ENCODE peak calls at places on chromosomes 7 and 10, in six cellular contexts. I is transverse colon; Z is CD4-positive, alpha-beta T cell; L is sigmoid colon; K is neural progenitor cell; W is brain microvascular endothelial cell. J is an unnamed sample.

GRCh38 chr10:79329529-79329928 is 17.7 kb upstream of the PPIF start:
- DNase-seq in I (no peak), Z (no peak), L (no peak), K (no peak), W (no peak), J (no peak)

GRCh38 chr7:106901870-106902441 is 36.9 kb downstream of the PIK3CG start:
- DNase-seq in I (no peak), Z (no peak), L (no peak), K (no peak), W (no peak), J (no peak)

GRCh38 chr7:28921822-28922221 is 36.3 kb downstream of the TRIL start:
- DNase-seq in I (peak), Z (peak), L (peak), K (peak), W (peak), J (no peak)

GRCh38 chr7:30931161-30931926 is 19.7 kb downstream of the AQP1 start:
- DNase-seq in I (no peak), Z (no peak), L (peak), K (no peak), W (no peak), J (peak)

GRCh38 chr10:88428442-88428841 is 154.7 kb downstream of the RNLS start:
- DNase-seq in I (no peak), Z (no peak), L (no peak), K (no peak), W (peak), J (no peak)

GRCh38 chr7:139613971-139614411 is 90.5 kb downstream of the CLEC2L start:
- DNase-seq in I (no peak), Z (no peak), L (no peak), K (peak), W (no peak), J (no peak)

GRCh38 chr10:124626759-124627380 is 117.3 kb downstream of the FAM53B start:
- DNase-seq in I (peak), Z (peak), L (no peak), K (no peak), W (no peak), J (peak)

GRCh38 chr7:88789480-88790064 is 6.0 kb downstream of the TEX47 start:
- DNase-seq in I (no peak), Z (no peak), L (no peak), K (peak), W (no peak), J (no peak)

GRCh38 chr7:74490546-74490945 is 36.8 kb downstream of the GTF2IRD1 start:
- DNase-seq in I (no peak), Z (no peak), L (no peak), K (no peak), W (no peak), J (no peak)

GRCh38 chr10:130889240-130889639 is 422.3 kb downstream of the TCERG1L start:
- DNase-seq in I (no peak), Z (no peak), L (no peak), K (no peak), W (no peak), J (no peak)

GRCh38 chr7:36967387-36967786 is 243.1 kb upstream of the AOAH start:
- DNase-seq in I (peak), Z (no peak), L (peak), K (peak), W (peak), J (no peak)

GRCh38 chr10:80540644-80541143 is 3.0 kb downstream of the SH2D4B start:
- DNase-seq in I (no peak), Z (no peak), L (peak), K (no peak), W (no peak), J (no peak)

GRCh38 chr10:22628309-22628708 is 86.1 kb downstream of the PIP4K2A start:
- DNase-seq in I (no peak), Z (no peak), L (no peak), K (no peak), W (no peak), J (no peak)

GRCh38 chr10:58780481-58780880 is 267.8 kb downstream of the BICC1 start:
- DNase-seq in I (no peak), Z (no peak), L (no peak), K (no peak), W (no peak), J (no peak)

GRCh38 chr10:29067161-29067560 is 221.7 kb upstream of the LYZL1 start:
- DNase-seq in I (no peak), Z (no peak), L (no peak), K (no peak), W (peak), J (no peak)

GRCh38 chr10:70880077-70880534 is 8.3 kb downstream of the PCBD1 start:
- DNase-seq in I (peak), Z (peak), L (peak), K (peak), W (peak), J (peak)

GRCh38 chr7:27586825-27587224 is 75.9 kb downstream of the HIBADH start:
- DNase-seq in I (peak), Z (no peak), L (no peak), K (peak), W (no peak), J (peak)

GRCh38 chr10:72242675-72243074 is 26.6 kb upstream of the ASCC1 start:
- DNase-seq in I (peak), Z (no peak), L (peak), K (no peak), W (no peak), J (peak)

GRCh38 chr7:138770904-138771303 is 26.9 kb upstream of the TMEM213 start:
- DNase-seq in I (no peak), Z (no peak), L (no peak), K (no peak), W (no peak), J (peak)

GRCh38 chr7:26993816-26994810 is 101.7 kb downstream of the HOXA1 start:
- DNase-seq in I (no peak), Z (no peak), L (no peak), K (no peak), W (no peak), J (no peak)

GRCh38 chr7:70776627-70777101 is 355.3 kb upstream of the GALNT17 start:
- DNase-seq in I (no peak), Z (no peak), L (no peak), K (no peak), W (no peak), J (no peak)

GRCh38 chr10:31645786-31646185 is 282.8 kb downstream of the ARHGAP12 start:
- DNase-seq in I (no peak), Z (no peak), L (no peak), K (no peak), W (no peak), J (no peak)

GRCh38 chr10:50398383-50398782 is 147.1 kb upstream of the ASAH2 start:
- DNase-seq in I (no peak), Z (no peak), L (no peak), K (no peak), W (peak), J (no peak)

GRCh38 chr10:81730901-81731300 is 144.1 kb upstream of the NRG3 start:
- DNase-seq in I (no peak), Z (no peak), L (no peak), K (no peak), W (no peak), J (no peak)

GRCh38 chr7:2215851-2216250 is 16.9 kb downstream of the MAD1L1 start:
- DNase-seq in I (no peak), Z (no peak), L (no peak), K (no peak), W (no peak), J (no peak)

GRCh38 chr10:98262571-98262970 is 5.4 kb downstream of the LOXL4 start:
- DNase-seq in I (no peak), Z (no peak), L (no peak), K (no peak), W (no peak), J (no peak)

DNA sequence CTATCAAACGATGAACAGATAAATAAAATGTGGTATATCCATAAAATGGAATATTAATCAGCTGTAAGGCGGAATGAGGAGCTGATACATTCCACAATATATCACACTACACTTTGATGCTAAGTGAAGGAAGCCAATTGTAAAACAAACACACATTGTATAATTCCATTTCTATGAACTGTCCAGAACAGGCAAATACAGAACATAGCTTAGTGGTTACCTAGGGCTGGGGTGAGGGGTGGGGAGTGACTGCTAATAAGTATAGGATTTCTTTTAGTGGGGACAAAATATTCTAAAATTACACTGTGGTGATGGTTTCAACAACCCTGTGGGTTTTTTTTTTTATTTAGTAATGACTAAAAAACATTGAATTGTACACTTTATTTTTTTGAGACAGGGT is 82.1 kb upstream of the SLC26A5 start:
- DNase-seq in I (no peak), Z (no peak), L (no peak), K (no peak), W (no peak), J (no peak)
- H3K27ac ChIP-seq in I (no peak), Z (no peak), L (no peak), K (no peak), W (no peak), J (no peak)

GRCh38 chr10:77913090-77913489 is 13.5 kb downstream of the DLG5 start:
- DNase-seq in I (no peak), Z (no peak), L (no peak), K (no peak), W (no peak), J (no peak)
- H3K27ac ChIP-seq in I (no peak), Z (no peak), L (peak), K (no peak), W (no peak), J (no peak)

DNA sequence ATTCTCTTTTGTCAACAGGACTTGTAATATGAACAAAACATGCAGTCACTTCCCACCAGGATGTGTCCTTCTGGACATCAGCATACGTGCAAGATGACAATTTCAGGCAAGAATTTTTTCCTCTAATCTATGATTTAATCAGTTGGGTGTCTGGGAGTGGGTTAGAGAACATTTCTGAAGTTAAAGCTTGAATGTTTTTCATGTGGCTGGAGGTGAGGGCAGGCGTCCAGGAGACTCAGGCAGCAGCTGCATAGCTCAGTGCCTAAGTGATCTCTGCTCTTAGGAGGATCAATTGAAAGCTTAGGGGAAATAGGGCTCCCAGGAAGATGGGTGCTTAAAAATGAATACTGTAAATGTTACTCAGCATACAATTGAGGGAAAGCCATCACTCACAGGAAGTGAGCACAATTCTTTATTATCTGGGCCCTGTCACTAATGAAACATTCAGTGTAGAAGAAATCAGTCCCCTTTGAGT is 457.6 kb upstream of the KLF6 start:
- DNase-seq in I (no peak), Z (no peak), L (peak), K (peak), W (peak), J (no peak)
- H3K27ac ChIP-seq in I (peak), Z (no peak), L (peak), K (peak), W (peak), J (peak)

DNA sequence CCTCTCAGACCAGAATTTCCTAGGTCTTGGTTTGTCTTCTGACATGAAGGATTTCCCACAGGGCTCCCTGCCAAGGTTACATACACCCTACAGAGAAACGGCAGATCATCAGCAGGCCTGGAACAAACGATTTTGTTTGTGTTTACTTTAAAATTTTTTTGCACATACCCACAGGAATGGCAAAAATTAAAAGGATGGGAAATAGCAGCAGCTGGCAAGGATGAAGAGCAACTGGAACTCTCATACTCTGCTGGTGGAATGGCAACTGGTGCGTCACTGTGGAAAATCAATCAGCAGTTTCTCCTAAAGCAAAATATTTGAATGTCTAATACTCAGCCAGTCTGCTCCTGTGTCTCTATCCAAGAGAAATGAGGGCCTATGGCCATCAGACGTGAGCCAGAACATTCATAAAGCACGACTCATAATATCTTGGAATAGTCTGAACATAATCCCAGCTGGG is 6.5 kb downstream of the BAIAP2L1 start:
- DNase-seq in I (no peak), Z (no peak), L (peak), K (no peak), W (peak), J (no peak)
- H3K27ac ChIP-seq in I (no peak), Z (no peak), L (no peak), K (no peak), W (peak), J (no peak)

GRCh38 chr7:24966802-24967201 is 13.2 kb downstream of the OSBPL3 start:
- DNase-seq in I (no peak), Z (no peak), L (no peak), K (no peak), W (no peak), J (no peak)
- H3K27ac ChIP-seq in I (peak), Z (no peak), L (no peak), K (no peak), W (no peak), J (peak)